ENCODE peak calls at places on chromosomes 6 and 20, in four cellular contexts. Y is EL, U is right cardiac atrium, T is psoas muscle. W is an unnamed sample.

GRCh38 chr20:51440589-51440988 is 101.9 kb downstream of the NFATC2 start:
- DNase-seq in Y (no peak), U (no peak), T (no peak), W (no peak)

GRCh38 chr6:129356129-129356528 is 353.8 kb downstream of the ARHGAP18 start:
- DNase-seq in Y (no peak), U (no peak), T (no peak), W (no peak)

GRCh38 chr20:5524886-5525285 is 208.1 kb upstream of the PROKR2 start:
- DNase-seq in Y (no peak), U (no peak), T (no peak), W (no peak)

GRCh38 chr6:44297063-44298038 is 15.8 kb downstream of the AARS2 start:
- DNase-seq in Y (peak), U (peak), T (peak), W (peak)

GRCh38 chr6:25278557-25278913 is 639 bp upstream of the CARMIL1 start:
- DNase-seq in Y (no peak), U (no peak), T (no peak), W (no peak)

GRCh38 chr6:139522471-139523220 is 148.2 kb upstream of the CITED2 start:
- DNase-seq in Y (no peak), U (no peak), T (no peak), W (no peak)

GRCh38 chr20:14223806-14224205 is 113.6 kb downstream of the FLRT3 start:
- DNase-seq in Y (no peak), U (no peak), T (no peak), W (no peak)

GRCh38 chr6:25360611-25361010 is 81.4 kb downstream of the CARMIL1 start:
- DNase-seq in Y (peak), U (no peak), T (no peak), W (no peak)

GRCh38 chr6:38117281-38117680 is 297.8 kb downstream of the ZFAND3 start:
- DNase-seq in Y (peak), U (no peak), T (no peak), W (no peak)

W was measured in H1.